ENCODE peak calls at places on chromosomes 12 and 14, in four cellular contexts. One of them, this sample, is unnamed.

GRCh38 chr12:16012086-16012485 is 101.0 kb downstream of the DERA start:
- DNase-seq in GM12878: no peak
- DNase-seq in CD8-positive, alpha-beta T cell: no peak
- DNase-seq in heart left ventricle: no peak
- DNase-seq in this sample: peak; percentile 58

GRCh38 chr14:63039800-63040380 is 5.4 kb downstream of the KCNH5 start:
- DNase-seq in GM12878: no peak
- DNase-seq in CD8-positive, alpha-beta T cell: no peak
- DNase-seq in heart left ventricle: no peak
- DNase-seq in this sample: no peak

GRCh38 chr12:109291531-109292341 is 17.3 kb downstream of the FOXN4 start:
- DNase-seq in GM12878: no peak
- DNase-seq in CD8-positive, alpha-beta T cell: no peak
- DNase-seq in heart left ventricle: peak; percentile 83
- DNase-seq in this sample: no peak

GRCh38 chr14:27386391-27386790 is 788.6 kb upstream of the NOVA1 start:
- DNase-seq in GM12878: no peak
- DNase-seq in CD8-positive, alpha-beta T cell: no peak
- DNase-seq in heart left ventricle: no peak
- DNase-seq in this sample: no peak

GRCh38 chr12:30358113-30358512 is 337.6 kb downstream of the IPO8 start:
- DNase-seq in GM12878: no peak
- DNase-seq in CD8-positive, alpha-beta T cell: no peak
- DNase-seq in heart left ventricle: no peak
- DNase-seq in this sample: no peak

GRCh38 chr12:47868552-47869031 is 36.2 kb downstream of the VDR start:
- DNase-seq in GM12878: peak; percentile 76
- DNase-seq in CD8-positive, alpha-beta T cell: no peak
- DNase-seq in heart left ventricle: no peak
- DNase-seq in this sample: no peak

GRCh38 chr12:66693901-66694513 is 15.1 kb upstream of the GRIP1 start:
- DNase-seq in GM12878: peak; percentile 23
- DNase-seq in CD8-positive, alpha-beta T cell: no peak
- DNase-seq in heart left ventricle: no peak
- DNase-seq in this sample: peak; percentile 10

GRCh38 chr14:85714046-85714445 is 184.1 kb downstream of the FLRT2 start:
- DNase-seq in GM12878: no peak
- DNase-seq in CD8-positive, alpha-beta T cell: no peak
- DNase-seq in heart left ventricle: no peak
- DNase-seq in this sample: no peak

GRCh38 chr12:41437578-41437977 is 249.5 kb downstream of the PDZRN4 start:
- DNase-seq in GM12878: no peak
- DNase-seq in CD8-positive, alpha-beta T cell: no peak
- DNase-seq in heart left ventricle: no peak
- DNase-seq in this sample: no peak

GRCh38 chr12:25615119-25615518 is 62.0 kb upstream of the LMNTD1 start:
- DNase-seq in GM12878: no peak
- DNase-seq in CD8-positive, alpha-beta T cell: no peak
- DNase-seq in heart left ventricle: no peak
- DNase-seq in this sample: no peak

GRCh38 chr14:60485600-60486251 is at the start of gene C14orf39:
- DNase-seq in GM12878: no peak
- DNase-seq in CD8-positive, alpha-beta T cell: no peak
- DNase-seq in heart left ventricle: no peak
- DNase-seq in this sample: no peak

GRCh38 chr12:103505371-103506236 is 9.8 kb upstream of the C12orf42 start:
- DNase-seq in GM12878: peak; percentile 98
- DNase-seq in CD8-positive, alpha-beta T cell: no peak
- DNase-seq in heart left ventricle: no peak
- DNase-seq in this sample: no peak

GRCh38 chr14:43306053-43306452 is 1201.0 kb downstream of the FSCB start:
- DNase-seq in GM12878: no peak
- DNase-seq in CD8-positive, alpha-beta T cell: no peak
- DNase-seq in heart left ventricle: no peak
- DNase-seq in this sample: no peak
- H3K4me3 ChIP-seq in GM12878: no peak overlapping the region
- H3K4me3 ChIP-seq in CD8-positive, alpha-beta T cell: no peak overlapping the region
- H3K4me3 ChIP-seq in heart left ventricle: no peak overlapping the region
- H3K4me3 ChIP-seq in this sample: no peak overlapping the region

DNA sequence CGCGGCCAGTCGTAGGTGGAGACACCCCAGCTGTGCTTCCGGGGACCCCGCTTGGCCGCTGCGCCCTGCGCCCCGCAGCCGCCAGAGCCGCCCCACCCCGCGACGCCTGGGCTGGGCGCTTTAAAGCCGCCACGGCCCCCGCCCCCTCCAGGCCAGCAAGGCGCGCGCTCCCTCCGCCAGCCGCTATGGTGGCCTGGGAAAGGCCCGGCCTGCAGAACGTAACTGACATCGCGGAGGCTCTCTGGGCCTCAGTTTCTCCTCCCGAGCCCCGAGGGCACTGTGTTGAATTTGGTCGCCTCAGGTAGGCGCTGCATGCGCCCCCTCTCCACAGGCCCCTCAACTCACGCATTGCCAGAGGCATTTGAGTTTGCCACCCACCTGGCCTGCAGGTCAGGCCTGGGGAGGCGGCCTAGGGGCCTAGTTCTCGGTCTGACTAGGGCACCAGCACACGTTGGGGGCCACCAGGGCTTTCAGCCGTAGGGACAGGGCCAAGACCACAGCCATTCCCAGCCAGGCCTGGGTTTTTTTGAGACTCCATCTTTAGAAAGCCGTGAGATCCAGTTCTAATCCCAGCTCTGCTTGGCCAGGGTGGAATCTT is at the start of gene NGB:
- DNase-seq in GM12878: no peak
- DNase-seq in CD8-positive, alpha-beta T cell: no peak
- DNase-seq in heart left ventricle: no peak
- DNase-seq in this sample: no peak
- H3K4me3 ChIP-seq in GM12878: no peak within 1 kb of the TSS
- H3K4me3 ChIP-seq in CD8-positive, alpha-beta T cell: no peak within 1 kb of the TSS
- H3K4me3 ChIP-seq in heart left ventricle: no peak within 1 kb of the TSS
- H3K4me3 ChIP-seq in this sample: no peak within 1 kb of the TSS

DNA sequence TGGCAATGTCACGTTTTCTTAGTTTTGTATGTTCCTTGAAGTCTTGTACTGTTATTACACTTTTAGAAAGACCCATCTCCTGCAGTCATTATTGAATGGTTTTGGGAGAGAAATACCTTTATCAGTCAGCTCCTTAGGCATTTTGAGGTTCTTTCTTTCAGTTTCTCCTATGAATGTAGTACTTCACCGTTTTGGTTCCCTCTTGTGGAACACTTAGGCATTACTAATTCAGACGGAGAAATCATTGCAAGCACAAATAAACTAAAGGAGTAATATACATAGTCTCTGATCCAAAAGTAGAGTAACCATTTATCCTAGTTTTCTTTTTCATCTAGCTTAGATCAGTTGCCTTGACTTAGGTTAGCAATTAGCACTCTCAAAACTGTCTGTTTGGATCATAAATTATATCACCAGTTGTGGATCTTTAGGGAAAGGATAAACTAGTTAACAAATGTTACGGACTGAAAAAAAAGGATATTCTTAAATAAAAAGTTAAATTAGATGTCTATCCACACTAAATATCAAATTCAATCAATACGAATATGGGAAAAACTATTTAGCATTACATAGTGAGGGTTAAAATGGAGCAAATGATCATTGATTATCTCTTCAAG is 1538.3 kb upstream of the SEL1L start:
- DNase-seq in GM12878: peak; percentile 11
- DNase-seq in CD8-positive, alpha-beta T cell: no peak
- DNase-seq in heart left ventricle: no peak
- DNase-seq in this sample: no peak
- H3K4me3 ChIP-seq in GM12878: no peak overlapping the region
- H3K4me3 ChIP-seq in CD8-positive, alpha-beta T cell: no peak overlapping the region
- H3K4me3 ChIP-seq in heart left ventricle: no peak overlapping the region
- H3K4me3 ChIP-seq in this sample: no peak overlapping the region

DNA sequence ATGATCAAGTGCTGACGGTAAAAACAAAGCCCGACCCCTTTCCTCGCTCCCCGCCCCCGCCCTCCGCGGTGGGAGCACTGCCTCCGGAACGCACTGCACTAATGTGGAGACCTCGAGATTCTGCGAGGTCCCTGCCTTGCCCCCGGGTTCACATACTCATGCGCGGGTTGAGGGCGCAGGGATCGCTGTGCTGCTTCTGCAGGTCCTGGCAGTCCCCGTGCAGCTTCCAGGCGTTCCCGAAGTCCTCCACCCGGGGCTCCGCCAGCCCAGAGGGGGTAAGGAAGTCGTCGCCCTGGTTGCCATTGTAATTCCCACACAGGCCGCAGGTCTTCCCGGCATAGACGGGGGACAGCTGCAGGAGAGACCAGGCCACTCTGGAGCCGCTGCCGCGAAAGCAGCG is 66.8 kb downstream of the VWF start:
- DNase-seq in GM12878: no peak
- DNase-seq in CD8-positive, alpha-beta T cell: no peak
- DNase-seq in heart left ventricle: no peak
- DNase-seq in this sample: no peak
- H3K4me3 ChIP-seq in GM12878: no peak overlapping the region
- H3K4me3 ChIP-seq in CD8-positive, alpha-beta T cell: no peak overlapping the region
- H3K4me3 ChIP-seq in heart left ventricle: no peak overlapping the region
- H3K4me3 ChIP-seq in this sample: no peak overlapping the region

GRCh38 chr12:13503094-13503835 is 306.7 kb downstream of the EMP1 start:
- DNase-seq in GM12878: no peak
- DNase-seq in CD8-positive, alpha-beta T cell: no peak
- DNase-seq in heart left ventricle: no peak
- DNase-seq in this sample: no peak
- H3K4me3 ChIP-seq in GM12878: no peak overlapping the region
- H3K4me3 ChIP-seq in CD8-positive, alpha-beta T cell: no peak overlapping the region
- H3K4me3 ChIP-seq in heart left ventricle: no peak overlapping the region
- H3K4me3 ChIP-seq in this sample: no peak overlapping the region

GRCh38 chr14:22071001-22071400 is 397.4 kb upstream of the OR4E1 start:
- DNase-seq in GM12878: peak; percentile 38
- DNase-seq in CD8-positive, alpha-beta T cell: peak; percentile 60
- DNase-seq in heart left ventricle: no peak
- DNase-seq in this sample: no peak
- H3K4me3 ChIP-seq in GM12878: no peak overlapping the region
- H3K4me3 ChIP-seq in CD8-positive, alpha-beta T cell: peak overlapping the region; percentile 69
- H3K4me3 ChIP-seq in heart left ventricle: peak overlapping the region; percentile 7
- H3K4me3 ChIP-seq in this sample: no peak overlapping the region